ENCODE peak calls at places on chromosomes 1 and 21, in seven cellular contexts. X is activated CD8-positive, alpha-beta T cell treated with anti-CD3 and anti-CD28 coated beads for 36 hours; P is cardiac fibroblast; S is lower lobe of right lung; Z is glutamatergic neuron; J is heart right ventricle; Y is heart left ventricle. H is an unnamed sample.

GRCh38 chr1:108327534-108328462 is 83.9 kb upstream of the NBPF4 start:
- DNase-seq in X (peak), P (no peak), S (no peak), Z (no peak), J (no peak), Y (no peak), H (no peak)

GRCh38 chr1:192700834-192701271 is 64.9 kb downstream of the RGS13 start:
- DNase-seq in X (no peak), P (peak), S (no peak), Z (no peak), J (no peak), Y (no peak), H (no peak)

GRCh38 chr1:173255214-173255813 is 48.2 kb upstream of the TNFSF4 start:
- DNase-seq in X (peak), P (peak), S (no peak), Z (no peak), J (no peak), Y (no peak), H (no peak)

GRCh38 chr1:237677979-237678378 is 212.7 kb downstream of the ZP4 start:
- DNase-seq in X (no peak), P (peak), S (no peak), Z (no peak), J (no peak), Y (no peak), H (no peak)

GRCh38 chr1:241525026-241525425 is 5.5 kb upstream of the FH start:
- DNase-seq in X (no peak), P (no peak), S (no peak), Z (no peak), J (no peak), Y (no peak), H (no peak)

GRCh38 chr1:246492611-246493245 is 14.4 kb downstream of the SMYD3 start:
- DNase-seq in X (peak), P (peak), S (no peak), Z (peak), J (peak), Y (peak), H (no peak)

GRCh38 chr21:45536301-45537081 is 5.7 kb downstream of the SLC19A1 start:
- DNase-seq in X (no peak), P (no peak), S (peak), Z (peak), J (no peak), Y (no peak), H (no peak)

GRCh38 chr1:210917560-210918214 is 216.3 kb downstream of the KCNH1 start:
- DNase-seq in X (no peak), P (no peak), S (no peak), Z (no peak), J (no peak), Y (no peak), H (no peak)

GRCh38 chr1:184389446-184389845 is 2.6 kb downstream of the C1orf21 start:
- DNase-seq in X (no peak), P (no peak), S (no peak), Z (no peak), J (no peak), Y (no peak), H (no peak)

GRCh38 chr1:29711582-29712274 is 475.4 kb downstream of the PTPRU start:
- DNase-seq in X (peak), P (peak), S (no peak), Z (no peak), J (no peak), Y (no peak), H (no peak)

GRCh38 chr1:51491166-51491981 is 27.7 kb downstream of the EPS15 start:
- DNase-seq in X (no peak), P (no peak), S (no peak), Z (no peak), J (no peak), Y (no peak), H (peak)

GRCh38 chr1:170660874-170661645 is 2.9 kb upstream of the PRRX1 start:
- DNase-seq in X (no peak), P (peak), S (no peak), Z (peak), J (peak), Y (no peak), H (peak)

GRCh38 chr1:36322085-36322785 is 1.2 kb downstream of the EVA1B start:
- DNase-seq in X (no peak), P (peak), S (no peak), Z (no peak), J (no peak), Y (no peak), H (no peak)

GRCh38 chr1:54227091-54227602 is 27.2 kb downstream of the MRPL37 start:
- DNase-seq in X (no peak), P (peak), S (no peak), Z (no peak), J (no peak), Y (no peak), H (peak)

GRCh38 chr1:233972951-233973635 is 68.6 kb downstream of the SLC35F3 start:
- DNase-seq in X (no peak), P (no peak), S (no peak), Z (no peak), J (no peak), Y (no peak), H (no peak)

GRCh38 chr1:186738896-186739295 is 58.7 kb upstream of the PTGS2 start:
- DNase-seq in X (peak), P (no peak), S (no peak), Z (no peak), J (no peak), Y (no peak), H (peak)

GRCh38 chr1:121586369-121587229 is 401.8 kb downstream of the SRGAP2C start:
- DNase-seq in X (no peak), P (no peak), S (peak), Z (peak), J (no peak), Y (no peak), H (no peak)

GRCh38 chr1:203582568-203582967 is 44.1 kb upstream of the ATP2B4 start:
- DNase-seq in X (no peak), P (no peak), S (no peak), Z (no peak), J (no peak), Y (no peak), H (no peak)

GRCh38 chr1:94658221-94658620 is 116.7 kb upstream of the F3 start:
- DNase-seq in X (no peak), P (peak), S (no peak), Z (no peak), J (no peak), Y (peak), H (no peak)

GRCh38 chr1:66237722-66238479 is 296.1 kb upstream of the SGIP1 start:
- DNase-seq in X (no peak), P (no peak), S (no peak), Z (no peak), J (no peak), Y (no peak), H (no peak)

GRCh38 chr1:66243548-66244130 is 290.3 kb upstream of the SGIP1 start:
- DNase-seq in X (peak), P (no peak), S (no peak), Z (no peak), J (no peak), Y (no peak), H (no peak)

GRCh38 chr1:66242646-66243547 is 291.1 kb upstream of the SGIP1 start:
- DNase-seq in X (peak), P (peak), S (peak), Z (peak), J (peak), Y (peak), H (peak)

GRCh38 chr1:66240491-66241484 is 293.2 kb upstream of the SGIP1 start:
- DNase-seq in X (no peak), P (no peak), S (no peak), Z (no peak), J (no peak), Y (no peak), H (no peak)

GRCh38 chr1:66239834-66240233 is 294.1 kb upstream of the SGIP1 start:
- DNase-seq in X (no peak), P (no peak), S (no peak), Z (no peak), J (no peak), Y (no peak), H (no peak)
- TF ChIP-seq CTCF in X (peak), P (no peak), S (no peak), Z (peak), J (no peak), Y (no peak), H (no peak)

DNA sequence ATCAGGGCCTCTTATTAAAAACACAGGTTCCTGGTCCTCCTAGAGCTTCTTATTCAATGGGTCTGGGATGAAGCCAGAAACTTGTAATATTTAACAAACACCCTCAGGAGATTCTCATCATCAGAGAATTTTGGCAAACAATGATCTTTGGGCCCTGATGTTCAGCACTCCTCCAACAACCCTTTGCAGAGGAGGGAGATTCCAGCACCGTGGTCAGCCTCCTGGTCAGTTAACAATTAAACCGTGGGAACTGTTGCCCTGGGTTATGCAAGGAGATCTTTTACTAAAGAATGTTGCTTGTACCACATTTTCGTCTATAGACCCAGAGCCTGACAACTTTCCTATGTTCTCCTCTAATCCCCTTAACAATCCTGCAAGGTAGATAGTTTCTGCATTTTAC is 294.4 kb downstream of the PLPP3 start:
- DNase-seq in X (no peak), P (peak), S (no peak), Z (no peak), J (no peak), Y (peak), H (no peak)
- TF ChIP-seq CTCF in X (no peak), P (no peak), S (no peak), Z (no peak), J (no peak), Y (no peak), H (no peak)

GRCh38 chr1:98991127-98992003 is 13.3 kb downstream of the PLPPR5 start:
- DNase-seq in X (peak), P (peak), S (no peak), Z (no peak), J (no peak), Y (no peak), H (no peak)

GRCh38 chr1:98981917-98982513 is 22.6 kb downstream of the PLPPR5 start:
- DNase-seq in X (no peak), P (peak), S (no peak), Z (no peak), J (no peak), Y (no peak), H (no peak)

GRCh38 chr1:98988906-98989603 is 15.6 kb downstream of the PLPPR5 start:
- DNase-seq in X (no peak), P (peak), S (no peak), Z (no peak), J (no peak), Y (no peak), H (no peak)

GRCh38 chr1:98985687-98986086 is 19.0 kb downstream of the PLPPR5 start:
- DNase-seq in X (no peak), P (no peak), S (no peak), Z (no peak), J (no peak), Y (no peak), H (no peak)
- TF ChIP-seq CTCF in X (no peak), P (no peak), S (no peak), Z (no peak), J (no peak), Y (no peak), H (no peak)

GRCh38 chr1:174965006-174965971 is 34.5 kb upstream of the CACYBP start:
- DNase-seq in X (peak), P (peak), S (no peak), Z (no peak), J (no peak), Y (no peak), H (no peak)
- TF ChIP-seq CTCF in X (no peak), P (no peak), S (no peak), Z (no peak), J (no peak), Y (no peak), H (no peak)